ENCODE peak calls at places on chromosome 20, in nine cellular contexts. K, D, F, E, Q, S, H, Z and L are unnamed samples.

GRCh38 chr20:47343007-47343472 is 13.5 kb downstream of the ZMYND8 start:
- DNase-seq in H (no peak), K (no peak), Q (no peak), Z (no peak), F (no peak), E (no peak), D (no peak), S (no peak), L (no peak)

GRCh38 chr20:33604991-33605370 is 57.1 kb upstream of the C20orf144 start:
- DNase-seq in Z (no peak), S (no peak), K (no peak), E (no peak), D (peak; percentile 8), F (no peak), H (no peak), Q (no peak), L (no peak)

GRCh38 chr20:9514072-9514460 is 324 bp upstream of the LAMP5 start:
- DNase-seq in F (no peak), S (no peak), H (no peak), Q (no peak), K (no peak), D (no peak), E (no peak), Z (no peak), L (no peak)

GRCh38 chr20:25323486-25324246 is 67.0 kb downstream of the ABHD12 start:
- DNase-seq in F (no peak), H (no peak), S (no peak), D (no peak), K (no peak), Z (no peak), E (no peak), Q (no peak), L (no peak)

GRCh38 chr20:5168582-5169396 is 42.0 kb downstream of the CDS2 start:
- DNase-seq in S (peak; percentile 79), Z (no peak), K (no peak), E (peak; percentile 91), Q (no peak), H (no peak), D (peak; percentile 60), F (no peak), L (no peak)

GRCh38 chr20:36544134-36545018 is 3.1 kb downstream of the MYL9 start:
- DNase-seq in H (peak; percentile 30), E (peak; percentile 98), F (no peak), D (peak; percentile 63), S (no peak), K (peak; percentile 36), Q (no peak), Z (no peak), L (no peak)

GRCh38 chr20:41076776-41077175 is 48.2 kb downstream of the TOP1 start:
- DNase-seq in E (no peak), Q (no peak), S (no peak), H (no peak), Z (no peak), F (no peak), K (no peak), D (no peak), L (no peak)

GRCh38 chr20:2746636-2747265 is 53.7 kb downstream of the CPXM1 start:
- DNase-seq in D (no peak), K (no peak), F (no peak), Z (no peak), Q (no peak), H (no peak), E (peak; percentile 58), S (no peak), L (no peak)

GRCh38 chr20:19601133-19601810 is 156.8 kb upstream of the RIN2 start:
- DNase-seq in Q (no peak), K (no peak), S (no peak), D (no peak), F (no peak), Z (no peak), E (no peak), H (no peak), L (no peak)

GRCh38 chr20:3864518-3864917 is 17.9 kb downstream of the MAVS start:
- DNase-seq in E (peak; percentile 37), S (no peak), H (no peak), Z (no peak), Q (no peak), F (no peak), K (no peak), D (no peak), L (no peak)

GRCh38 chr20:33561981-33562601 is 72.2 kb downstream of the CBFA2T2 start:
- DNase-seq in K (peak; percentile 70), F (no peak), H (peak; percentile 89), Z (peak; percentile 75), Q (peak; percentile 21), D (peak; percentile 86), E (peak; percentile 79), S (peak; percentile 74), L (no peak)

GRCh38 chr20:5270608-5271007 is 46.1 kb downstream of the PROKR2 start:
- DNase-seq in Q (no peak), E (no peak), F (no peak), D (no peak), Z (no peak), S (no peak), K (no peak), H (no peak), L (no peak)

GRCh38 chr20:652611-653109 is 340 bp downstream of the SRXN1 start:
- DNase-seq in F (no peak), D (no peak), E (no peak), S (no peak), Q (no peak), Z (no peak), K (peak; percentile 25), H (no peak), L (no peak)

GRCh38 chr20:63344616-63345327 is 16.4 kb downstream of the CHRNA4 start:
- DNase-seq in E (peak; percentile 98), S (no peak), K (no peak), F (no peak), Z (no peak), Q (no peak), D (peak; percentile 13), H (no peak), L (no peak)

GRCh38 chr20:11982958-11983470 is 65.3 kb downstream of the BTBD3 start:
- DNase-seq in S (no peak), Z (no peak), Q (no peak), F (no peak), D (no peak), E (no peak), H (no peak), K (no peak), L (no peak)

GRCh38 chr20:48538058-48538825 is 289.6 kb downstream of the PREX1 start:
- DNase-seq in D (no peak), Q (peak; percentile 51), F (no peak), E (no peak), Z (no peak), H (peak; percentile 83), S (no peak), K (peak; percentile 83), L (no peak)

GRCh38 chr20:37152284-37152683 is 26.8 kb upstream of the RPN2 start:
- DNase-seq in K (no peak), Z (no peak), F (no peak), Q (no peak), H (no peak), D (no peak), E (no peak), S (no peak), L (no peak)

GRCh38 chr20:25277941-25278521 is 30.1 kb downstream of the PYGB start:
- DNase-seq in K (no peak), D (no peak), S (no peak), F (no peak), Z (no peak), H (no peak), Q (no peak), E (peak; percentile 4), L (no peak)

GRCh38 chr20:41168281-41169183 is 31.2 kb downstream of the PLCG1 start:
- DNase-seq in Z (no peak), E (peak; percentile 68), F (no peak), D (no peak), Q (no peak), K (no peak), H (no peak), S (no peak), L (no peak)

GRCh38 chr20:50312682-50313187 is 122.1 kb downstream of the CEBPB start:
- DNase-seq in Q (no peak), F (no peak), H (no peak), E (peak; percentile 89), Z (peak; percentile 68), D (peak; percentile 86), K (no peak), S (no peak), L (no peak)

GRCh38 chr20:1503564-1504227 is 12.5 kb upstream of the SIRPB2 start:
- DNase-seq in Q (peak; percentile 92), F (peak; percentile 53), S (peak; percentile 86), H (peak; percentile 83), Z (peak; percentile 68), E (peak; percentile 82), D (peak; percentile 93), K (peak; percentile 93), L (peak; percentile 86)

GRCh38 chr20:43774754-43775153 is 48.0 kb upstream of the GTSF1L start:
- DNase-seq in D (no peak), H (no peak), Q (no peak), F (no peak), E (no peak), Z (no peak), S (no peak), K (no peak), L (no peak)

GRCh38 chr20:39225978-39226377 is 263.8 kb downstream of the DHX35 start:
- DNase-seq in Q (no peak), H (no peak), E (no peak), D (no peak), F (no peak), Z (no peak), S (no peak), K (no peak), L (no peak)

GRCh38 chr20:1327241-1327653 is 1.7 kb downstream of the SDCBP2 start:
- DNase-seq in E (peak; percentile 81), K (peak; percentile 64), D (peak; percentile 33), Z (no peak), Q (peak; percentile 57), S (no peak), F (no peak), H (no peak), L (no peak)

GRCh38 chr20:51095755-51096509 is 73.0 kb upstream of the KCNG1 start:
- DNase-seq in D (no peak), E (peak; percentile 32), K (no peak), H (no peak), F (no peak), Q (no peak), S (peak; percentile 27), Z (no peak), L (no peak)

GRCh38 chr20:57545927-57546662 is 14.8 kb upstream of the PCK1 start:
- DNase-seq in S (no peak), E (no peak), K (no peak), Q (no peak), H (no peak), F (no peak), Z (no peak), D (no peak), L (no peak)

GRCh38 chr20:47464380-47465101 is 37.1 kb upstream of the NCOA3 start:
- DNase-seq in D (peak; percentile 88), Q (peak; percentile 69), F (no peak), K (peak; percentile 99), Z (peak; percentile 94), H (no peak), S (no peak), E (peak; percentile 91), L (no peak)

GRCh38 chr20:50380697-50381040 is 129.5 kb upstream of the PTPN1 start:
- DNase-seq in K (peak; percentile 16), S (peak; percentile 16), Z (no peak), H (no peak), F (no peak), D (peak; percentile 79), E (no peak), Q (no peak), L (no peak)

GRCh38 chr20:15848126-15848525 is 725.1 kb downstream of the KIF16B start:
- DNase-seq in Z (no peak), H (no peak), D (no peak), F (no peak), S (no peak), K (no peak), E (no peak), Q (no peak), L (no peak)

GRCh38 chr20:49948809-49949507 is 12.8 kb downstream of the RNF114 start:
- DNase-seq in K (peak; percentile 97), Z (no peak), S (no peak), H (no peak), Q (no peak), E (peak; percentile 95), D (peak; percentile 82), F (no peak), L (no peak)

GRCh38 chr20:53621482-53622246 is 28.0 kb upstream of the ZNF217 start:
- DNase-seq in S (peak; percentile 45), D (peak; percentile 76), H (no peak), F (no peak), Z (peak; percentile 61), Q (peak; percentile 63), K (no peak), E (peak; percentile 74), L (peak; percentile 61)